ENCODE peak calls at places on chromosomes 4 and X, in nine cellular contexts. R is coronary artery; L is neural crest cell; Z is CD4-positive, alpha-beta T cell; M is colonic mucosa; V is K562; Q is MCF 10A; E is esophagus squamous epithelium; D is epithelial cell of esophagus. X is an unnamed sample.

GRCh38 chrX:153948002-153948466 is 3.6 kb upstream of the RENBP start:
- DNase-seq in R (no peak), L (no peak), Z (no peak), M (no peak), V (no peak), Q (no peak), E (no peak), D (no peak), X (no peak)

GRCh38 chrX:118536687-118537461 is 41.3 kb downstream of the DOCK11 start:
- DNase-seq in R (no peak), L (no peak), Z (peak; percentile 30), M (no peak), V (peak; percentile 58), Q (peak; percentile 28), E (no peak), D (no peak), X (no peak)

GRCh38 chrX:23964177-23964576 is 56.4 kb downstream of the CXorf58 start:
- DNase-seq in R (no peak), L (no peak), Z (no peak), M (no peak), V (no peak), Q (no peak), E (no peak), D (no peak), X (no peak)

GRCh38 chr4:175412744-175413143 is 399.3 kb downstream of the GPM6A start:
- DNase-seq in R (no peak), L (no peak), Z (no peak), M (no peak), V (no peak), Q (peak; percentile 33), E (no peak), D (peak; percentile 1), X (peak; percentile 64)

GRCh38 chr4:82984459-82984858 is 26.2 kb downstream of the LIN54 start:
- DNase-seq in R (no peak), L (no peak), Z (no peak), M (no peak), V (peak; percentile 49), Q (peak; percentile 18), E (no peak), D (peak; percentile 22), X (peak; percentile 76)

GRCh38 chr4:136927172-136927571 is 605.1 kb downstream of the PCDH18 start:
- DNase-seq in R (no peak), L (no peak), Z (no peak), M (no peak), V (no peak), Q (peak; percentile 75), E (no peak), D (peak; percentile 92), X (no peak)

GRCh38 chr4:42397256-42397634 is at the start of gene SHISA3:
- DNase-seq in R (no peak), L (peak; percentile 43), Z (no peak), M (peak; percentile 25), V (no peak), Q (no peak), E (no peak), D (peak; percentile 27), X (no peak)

GRCh38 chr4:48483006-48483776 is at the start of gene SLC10A4:
- DNase-seq in R (no peak), L (peak; percentile 41), Z (no peak), M (no peak), V (peak; percentile 87), Q (no peak), E (no peak), D (no peak), X (no peak)

GRCh38 chr4:89303177-89303576 is 4.4 kb downstream of the GPRIN3 start:
- DNase-seq in R (no peak), L (no peak), Z (peak; percentile 55), M (peak; percentile 67), V (no peak), Q (no peak), E (no peak), D (no peak), X (no peak)

GRCh38 chr4:76559236-76560071 is 124.4 kb downstream of the SHROOM3 start:
- DNase-seq in R (no peak), L (no peak), Z (no peak), M (no peak), V (no peak), Q (no peak), E (no peak), D (no peak), X (no peak)

GRCh38 chr4:55758570-55758969 is 61.0 kb upstream of the EXOC1L start:
- DNase-seq in R (no peak), L (no peak), Z (no peak), M (peak; percentile 23), V (no peak), Q (no peak), E (no peak), D (no peak), X (no peak)

GRCh38 chr4:106690487-106690886 is 321.9 kb upstream of the GIMD1 start:
- DNase-seq in R (no peak), L (no peak), Z (no peak), M (no peak), V (no peak), Q (peak; percentile 9), E (no peak), D (peak; percentile 54), X (peak; percentile 69)

GRCh38 chr4:157045507-157046127 is 30.3 kb upstream of the GLRB start:
- DNase-seq in R (no peak), L (no peak), Z (no peak), M (no peak), V (peak; percentile 6), Q (peak; percentile 84), E (no peak), D (peak; percentile 77), X (peak; percentile 74)

GRCh38 chr4:113169368-113169767 is 119.9 kb downstream of the ANK2 start:
- DNase-seq in R (no peak), L (no peak), Z (no peak), M (no peak), V (no peak), Q (peak; percentile 16), E (no peak), D (no peak), X (no peak)

GRCh38 chr4:3451956-3452355 is 10.2 kb downstream of the HGFAC start:
- DNase-seq in R (no peak), L (no peak), Z (no peak), M (no peak), V (no peak), Q (peak; percentile 22), E (no peak), D (peak; percentile 64), X (peak; percentile 60)

GRCh38 chr4:150178161-150178560 is 99.9 kb downstream of the DCLK2 start:
- DNase-seq in R (no peak), L (no peak), Z (no peak), M (no peak), V (no peak), Q (no peak), E (no peak), D (no peak), X (no peak)

GRCh38 chr4:140726776-140727500 is 29.2 kb downstream of the TBC1D9 start:
- DNase-seq in R (no peak), L (no peak), Z (no peak), M (peak; percentile 53), V (no peak), Q (peak; percentile 50), E (no peak), D (peak; percentile 55), X (no peak)

GRCh38 chr4:183345261-183345660 is 23.0 kb upstream of the CLDN24 start:
- DNase-seq in R (peak; percentile 53), L (no peak), Z (no peak), M (no peak), V (no peak), Q (no peak), E (no peak), D (no peak), X (no peak)

GRCh38 chr4:180598281-180598680 is 1644.9 kb upstream of the TENM3 start:
- DNase-seq in R (no peak), L (no peak), Z (no peak), M (no peak), V (no peak), Q (no peak), E (no peak), D (no peak), X (no peak)

GRCh38 chr4:165013691-165014090 is 18.1 kb upstream of the TRIM60 start:
- DNase-seq in R (no peak), L (no peak), Z (no peak), M (no peak), V (no peak), Q (no peak), E (no peak), D (no peak), X (no peak)

GRCh38 chr4:24675723-24676122 is 91.4 kb upstream of the DHX15 start:
- DNase-seq in R (no peak), L (no peak), Z (no peak), M (no peak), V (no peak), Q (no peak), E (no peak), D (peak; percentile 44), X (no peak)

GRCh38 chr4:162610116-162610515 is 446.3 kb upstream of the FSTL5 start:
- DNase-seq in R (no peak), L (no peak), Z (no peak), M (no peak), V (no peak), Q (no peak), E (no peak), D (no peak), X (no peak)

DNA sequence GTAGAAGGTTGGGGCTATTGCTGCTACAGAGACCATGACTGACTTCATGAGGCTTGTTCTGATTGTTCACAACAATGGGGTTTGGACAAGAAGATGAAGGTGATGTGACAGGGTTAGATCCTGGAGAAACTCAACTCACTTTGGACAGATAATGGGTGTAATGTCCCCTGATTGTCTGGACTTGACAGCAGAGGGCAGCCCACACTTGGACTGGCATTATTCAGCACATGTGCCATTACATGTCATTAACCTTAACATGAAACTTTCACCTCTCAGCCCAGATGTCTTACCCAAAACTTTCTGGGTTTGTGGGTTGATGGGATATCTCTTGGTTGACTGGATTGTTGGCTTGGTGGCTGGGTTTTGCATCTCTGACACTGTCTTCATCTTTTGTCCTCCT is 101.5 kb downstream of the MXRA5 start:
- DNase-seq in R (no peak), L (no peak), Z (no peak), M (no peak), V (no peak), Q (peak; percentile 49), E (no peak), D (peak; percentile 29), X (no peak)
- TF ChIP-seq CTCF in R (no peak), L (no peak), Z (no peak), M (no peak), V (no peak), Q (peak; percentile 55), E (no peak), D (peak; percentile 39), X (peak; percentile 49)

GRCh38 chr4:34878961-34879360 is 1365.4 kb downstream of the ARAP2 start:
- DNase-seq in R (no peak), L (no peak), Z (no peak), M (no peak), V (no peak), Q (peak; percentile 10), E (no peak), D (no peak), X (no peak)
- TF ChIP-seq CTCF in R (no peak), L (no peak), Z (no peak), M (no peak), V (no peak), Q (no peak), E (no peak), D (no peak), X (no peak)

GRCh38 chr4:80322716-80323115 is 12.8 kb upstream of the CFAP299 start:
- DNase-seq in R (no peak), L (no peak), Z (no peak), M (no peak), V (peak; percentile 30), Q (peak; percentile 63), E (no peak), D (peak; percentile 79), X (peak; percentile 63)
- TF ChIP-seq CTCF in R (no peak), L (no peak), Z (no peak), M (no peak), V (peak; percentile 66), Q (peak; percentile 49), E (no peak), D (peak; percentile 58), X (peak; percentile 63)

GRCh38 chr4:108512615-108513505 is 107.5 kb upstream of the RPL34 start:
- DNase-seq in R (no peak), L (peak; percentile 37), Z (peak; percentile 30), M (peak; percentile 20), V (peak; percentile 74), Q (no peak), E (no peak), D (peak; percentile 43), X (peak; percentile 13)
- TF ChIP-seq CTCF in R (no peak), L (peak; percentile 63), Z (peak; percentile 29), M (no peak), V (peak; percentile 59), Q (no peak), E (peak; percentile 26), D (peak; percentile 33), X (peak; percentile 46)